ENCODE peak calls at places on chromosome 14, in nine cellular contexts. D is psoas muscle; R is adipocyte; Q is ovary; T is heart left ventricle; W is heart right ventricle; N is fibroblast of lung; F is CD8-positive, alpha-beta memory T cell; X is tibial artery. L is an unnamed sample. For H3K36me3, the result is how much of the 10 kb centered on the place peaks cover.

GRCh38 chr14:79383031-79383430 is 828.3 kb downstream of the DIO2 start:
- DNase-seq in D (no peak), R (no peak), Q (no peak), T (no peak), W (no peak), N (no peak), F (no peak), X (no peak), L (no peak)

GRCh38 chr14:50086316-50086700 is 30.1 kb downstream of the VCPKMT start:
- DNase-seq in D (no peak), R (no peak), Q (no peak), T (no peak), W (no peak), N (no peak), F (no peak), X (no peak), L (no peak)

GRCh38 chr14:69543341-69544249 is 31.1 kb downstream of the CCDC177 start:
- DNase-seq in D (peak), R (peak), Q (no peak), T (peak), W (peak), N (peak), F (no peak), X (no peak), L (no peak)

GRCh38 chr14:33467967-33468366 is 482.9 kb downstream of the EGLN3 start:
- DNase-seq in D (no peak), R (no peak), Q (no peak), T (no peak), W (no peak), N (no peak), F (no peak), X (no peak), L (no peak)

GRCh38 chr14:74313601-74314000 is 10.9 kb upstream of the ABCD4 start:
- DNase-seq in D (no peak), R (no peak), Q (no peak), T (no peak), W (no peak), N (no peak), F (no peak), X (no peak), L (no peak)

GRCh38 chr14:101972126-101972785 is 7.9 kb downstream of the DYNC1H1 start:
- DNase-seq in D (peak), R (peak), Q (peak), T (peak), W (peak), N (peak), F (no peak), X (peak), L (peak)

GRCh38 chr14:73467377-73467776 is 9.0 kb upstream of the NUMB start:
- DNase-seq in D (no peak), R (peak), Q (no peak), T (no peak), W (no peak), N (peak), F (no peak), X (no peak), L (no peak)

GRCh38 chr14:71166434-71166833 is 259.2 kb downstream of the PCNX1 start:
- DNase-seq in D (no peak), R (peak), Q (no peak), T (no peak), W (no peak), N (peak), F (no peak), X (no peak), L (no peak)

GRCh38 chr14:94342334-94342934 is 19.3 kb upstream of the SERPINA6 start:
- DNase-seq in D (peak), R (peak), Q (peak), T (peak), W (peak), N (peak), F (no peak), X (peak), L (peak)

GRCh38 chr14:94494085-94494484 is 15.2 kb downstream of the SERPINA12 start:
- DNase-seq in D (no peak), R (no peak), Q (no peak), T (no peak), W (no peak), N (no peak), F (no peak), X (no peak), L (no peak)

GRCh38 chr14:90720832-90721231 is 95.4 kb downstream of the TTC7B start:
- DNase-seq in D (no peak), R (no peak), Q (no peak), T (no peak), W (no peak), N (no peak), F (no peak), X (no peak), L (no peak)

GRCh38 chr14:33933386-33933934 is 17.4 kb downstream of the EGLN3 start:
- DNase-seq in D (no peak), R (no peak), Q (no peak), T (no peak), W (no peak), N (no peak), F (no peak), X (no peak), L (no peak)

GRCh38 chr14:93090826-93091583 is 24.7 kb downstream of the ITPK1 start:
- DNase-seq in D (no peak), R (peak), Q (peak), T (peak), W (no peak), N (no peak), F (no peak), X (no peak), L (peak)

GRCh38 chr14:68941820-68942219 is 37.3 kb downstream of the ACTN1 start:
- DNase-seq in D (peak), R (peak), Q (no peak), T (peak), W (peak), N (peak), F (no peak), X (peak), L (peak)

GRCh38 chr14:20679907-20680306 is 4.5 kb upstream of the RNASE4 start:
- DNase-seq in D (no peak), R (peak), Q (peak), T (no peak), W (no peak), N (peak), F (no peak), X (no peak), L (no peak)

GRCh38 chr14:101233016-101233355 is 328.3 kb upstream of the DIO3 start:
- DNase-seq in D (no peak), R (no peak), Q (no peak), T (no peak), W (no peak), N (no peak), F (no peak), X (peak), L (no peak)

GRCh38 chr14:94100847-94101246 is 9.7 kb upstream of the IFI27 start:
- DNase-seq in D (peak), R (peak), Q (no peak), T (no peak), W (no peak), N (peak), F (no peak), X (no peak), L (no peak)

GRCh38 chr14:69643430-69644200 is 32.2 kb downstream of the SUSD6 start:
- DNase-seq in D (peak), R (no peak), Q (no peak), T (peak), W (peak), N (no peak), F (no peak), X (no peak), L (no peak)

GRCh38 chr14:78088941-78089340 is 81.2 kb upstream of the NRXN3 start:
- DNase-seq in D (peak), R (no peak), Q (no peak), T (no peak), W (no peak), N (no peak), F (no peak), X (no peak), L (no peak)

GRCh38 chr14:92121207-92121669 is 268 bp downstream of the NDUFB1 start:
- DNase-seq in D (peak), R (peak), Q (no peak), T (peak), W (peak), N (peak), F (no peak), X (no peak), L (peak)

GRCh38 chr14:67951529-67952120 is 132.0 kb downstream of the RAD51B start:
- DNase-seq in D (no peak), R (no peak), Q (no peak), T (no peak), W (no peak), N (peak), F (no peak), X (no peak), L (no peak)

GRCh38 chr14:52080171-52080800 is 11.4 kb upstream of the NID2 start:
- DNase-seq in D (no peak), R (peak), Q (no peak), T (no peak), W (no peak), N (peak), F (no peak), X (no peak), L (no peak)

GRCh38 chr14:90788031-90788430 is 28.2 kb downstream of the TTC7B start:
- DNase-seq in D (no peak), R (no peak), Q (peak), T (no peak), W (no peak), N (no peak), F (no peak), X (peak), L (no peak)

DNA sequence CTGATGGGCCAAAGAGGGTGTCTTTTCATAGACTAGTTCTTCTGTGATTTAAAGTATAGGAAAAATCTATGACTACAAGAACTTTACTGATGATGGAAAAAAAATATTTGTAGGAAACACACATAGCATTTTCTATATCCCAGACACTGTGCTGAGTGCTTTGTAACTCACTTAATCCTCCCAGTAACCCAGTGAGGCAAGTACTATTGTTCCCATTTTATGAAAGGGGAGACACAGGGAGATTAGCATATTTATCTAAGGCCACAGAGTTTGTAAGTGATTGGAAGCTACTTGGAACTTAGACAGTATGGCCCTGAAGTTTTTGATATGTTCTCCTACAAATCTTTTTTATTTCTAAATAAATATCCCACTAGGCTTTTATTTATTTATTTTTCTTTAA is 19.9 kb downstream of the PRPF39 start:
- DNase-seq in D (no peak), R (no peak), Q (no peak), T (no peak), W (no peak), N (no peak), F (no peak), X (no peak), L (no peak)
- H3K36me3 ChIP-seq in D (under half), R (half or more), Q (under half), T (under half), W (half or more), N (under half), F (under half), X (under half), L (half or more)

DNA sequence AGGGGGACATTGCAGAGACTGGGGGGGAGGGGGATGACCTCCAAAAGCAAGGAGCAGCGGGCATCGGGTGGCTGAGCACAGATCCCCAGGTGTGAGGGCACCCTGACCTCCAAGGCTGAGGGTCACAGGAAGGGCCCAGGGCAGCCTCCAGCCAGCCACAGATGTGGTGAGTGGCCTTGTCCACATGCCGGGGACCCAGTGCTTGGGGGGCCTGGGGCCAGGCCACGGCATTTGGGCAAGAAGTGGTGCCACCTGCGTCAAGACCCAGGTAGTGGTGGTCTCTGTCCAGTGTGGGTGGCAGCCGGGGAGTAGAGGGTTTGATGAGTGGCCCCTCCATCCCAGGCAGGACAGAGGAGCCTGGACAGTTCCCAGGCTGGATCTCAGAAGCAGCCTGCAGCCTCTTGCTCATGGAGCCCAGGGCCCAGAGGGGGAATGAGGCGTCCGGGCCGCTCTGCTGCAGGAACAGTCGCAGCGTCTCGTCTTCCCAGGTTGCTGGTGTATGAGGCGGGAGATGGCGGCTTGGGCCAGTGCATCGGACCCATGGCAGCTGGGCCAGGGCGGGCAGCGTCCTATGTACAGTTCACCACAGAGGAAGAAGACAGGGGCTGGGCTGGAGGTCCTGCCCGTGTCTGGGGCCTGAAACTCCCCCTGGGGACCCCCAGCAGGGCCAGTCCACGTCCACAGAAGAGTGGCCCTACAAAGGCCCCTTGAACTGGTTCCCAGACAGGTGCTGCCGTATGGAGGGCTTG is 33.5 kb downstream of the CCNK start:
- DNase-seq in D (no peak), R (no peak), Q (no peak), T (peak), W (no peak), N (no peak), F (no peak), X (peak), L (no peak)
- H3K36me3 ChIP-seq in D (under half), R (under half), Q (under half), T (under half), W (under half), N (under half), F (under half), X (under half), L (under half)

GRCh38 chr14:61700104-61700886 is 5.0 kb downstream of the HIF1A start:
- DNase-seq in D (no peak), R (peak), Q (no peak), T (no peak), W (no peak), N (no peak), F (no peak), X (no peak), L (no peak)
- H3K36me3 ChIP-seq in D (under half), R (under half), Q (under half), T (under half), W (under half), N (under half), F (under half), X (under half), L (under half)

GRCh38 chr14:65074449-65075155 is 27.7 kb downstream of the MAX start:
- DNase-seq in D (no peak), R (no peak), Q (no peak), T (no peak), W (no peak), N (no peak), F (no peak), X (no peak), L (no peak)
- H3K36me3 ChIP-seq in D (under half), R (half or more), Q (under half), T (under half), W (under half), N (under half), F (under half), X (under half), L (under half)

GRCh38 chr14:105945891-105946290 is 419.5 kb downstream of the TMEM121 start:
- DNase-seq in D (no peak), R (no peak), Q (no peak), T (no peak), W (no peak), N (no peak), F (no peak), X (no peak), L (no peak)
- H3K36me3 ChIP-seq in D (under half), R (under half), Q (under half), T (under half), W (under half), N (under half), F (under half), X (under half), L (under half)

L was measured in left ventricle myocardium inferior.